ENCODE peak calls at places on chromosomes 1 and 21, in five cellular contexts. E is prostate gland; M is HCT116; Y is heart left ventricle; J is CD8-positive, alpha-beta T cell. I is an unnamed sample. For H3K27me3, the result is how much of the 10 kb centered on the place peaks cover.

GRCh38 chr21:16752109-16752508 is 760.7 kb upstream of the CXADR start:
- DNase-seq in E (no peak), M (no peak), Y (no peak), J (no peak), I (no peak)

GRCh38 chr1:231235526-231235925 is 5.5 kb upstream of the GNPAT start:
- DNase-seq in M (no peak), J (no peak), E (no peak), Y (no peak), I (no peak)

GRCh38 chr1:48882020-48882419 is 105.3 kb upstream of the BEND5 start:
- DNase-seq in Y (no peak), M (no peak), J (no peak), E (no peak), I (no peak)

GRCh38 chr1:161313554-161314200 is 504 bp upstream of the SDHC start:
- DNase-seq in E (no peak), Y (no peak), M (no peak), J (no peak), I (no peak)

GRCh38 chr1:96409087-96409486 is 312.5 kb upstream of the PTBP2 start:
- DNase-seq in J (no peak), Y (peak), M (no peak), E (no peak), I (no peak)

GRCh38 chr1:116067564-116067887 is 43.7 kb upstream of the MAB21L3 start:
- DNase-seq in J (no peak), Y (peak), M (no peak), E (no peak), I (no peak)

GRCh38 chr1:10640079-10640578 is 156.3 kb downstream of the CASZ1 start:
- DNase-seq in J (no peak), E (no peak), Y (peak), M (no peak), I (no peak)

GRCh38 chr1:32947669-32948068 is 16.9 kb downstream of the RNF19B start:
- DNase-seq in M (no peak), J (no peak), E (no peak), Y (no peak), I (no peak)

GRCh38 chr1:22536506-22536905 is 26.8 kb upstream of the EPHA8 start:
- DNase-seq in Y (no peak), M (no peak), J (no peak), E (no peak), I (no peak)

GRCh38 chr1:147292012-147292411 is 49.5 kb downstream of the CHD1L start:
- DNase-seq in Y (no peak), E (no peak), J (no peak), M (no peak), I (peak)

GRCh38 chr1:74590288-74590687 is 77.9 kb upstream of the LRRC53 start:
- DNase-seq in E (no peak), M (no peak), J (no peak), Y (no peak), I (no peak)

GRCh38 chr1:44603718-44604117 is 70.6 kb downstream of the TMEM53 start:
- DNase-seq in M (no peak), J (no peak), Y (no peak), E (no peak), I (no peak)

DNA sequence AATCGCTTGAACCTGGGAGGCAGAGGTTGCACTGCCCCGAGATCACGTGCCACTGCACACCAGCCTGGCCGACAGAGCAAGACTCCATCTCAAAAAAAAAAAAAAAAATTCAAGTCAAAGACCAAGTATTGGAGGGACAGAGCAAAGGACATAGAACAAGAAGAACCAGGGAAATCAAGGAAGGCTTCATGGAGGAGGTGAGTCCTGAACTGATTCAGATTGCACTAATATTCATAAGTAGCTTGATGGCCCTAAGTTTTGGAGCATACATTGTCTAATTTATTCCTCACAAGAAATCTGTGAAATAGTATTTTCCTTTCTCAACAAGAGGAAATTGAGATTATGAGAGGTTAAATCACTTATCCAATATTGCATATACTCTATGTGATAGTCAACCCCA is 3.9 kb upstream of the PRR9 start:
- DNase-seq in E (no peak), J (no peak), Y (no peak), M (no peak), I (no peak)
- H3K27me3 ChIP-seq in E (under half), J (under half), Y (under half), M (half or more), I (under half)

GRCh38 chr1:155124503-155125463 is 2.9 kb upstream of the EFNA1 start:
- DNase-seq in J (no peak), E (no peak), Y (no peak), M (no peak), I (no peak)

GRCh38 chr1:155123801-155124200 is 3.9 kb upstream of the EFNA1 start:
- DNase-seq in M (no peak), E (no peak), J (no peak), Y (no peak), I (no peak)

GRCh38 chr1:155120253-155120652 is 7.4 kb upstream of the EFNA1 start:
- DNase-seq in Y (no peak), M (no peak), J (no peak), E (peak), I (no peak)

GRCh38 chr1:155121249-155121648 is 6.4 kb upstream of the EFNA1 start:
- DNase-seq in M (no peak), Y (no peak), E (no peak), J (no peak), I (no peak)

DNA sequence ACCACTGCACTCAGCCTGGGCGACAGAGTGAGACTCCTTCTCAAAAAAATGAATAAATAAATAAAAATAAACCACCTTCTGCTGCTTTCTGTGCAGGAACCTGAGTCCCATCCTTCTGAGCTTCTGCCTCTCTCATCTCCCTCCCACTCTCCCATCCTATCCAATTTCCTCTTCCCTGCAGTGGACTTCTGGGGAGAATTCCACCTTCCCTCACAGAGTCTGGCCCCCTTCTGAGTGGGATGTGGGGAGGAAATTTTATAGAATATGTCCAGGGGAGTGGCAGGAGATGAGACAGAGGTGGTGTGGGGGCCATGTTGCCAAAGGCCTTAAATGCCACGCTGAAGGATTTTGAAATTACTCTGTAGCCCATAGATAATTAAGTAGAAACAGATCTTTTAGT is 5.4 kb upstream of the EFNA1 start:
- DNase-seq in E (no peak), M (no peak), J (no peak), Y (no peak), I (no peak)
- H3K27me3 ChIP-seq in E (under half), M (under half), J (under half), Y (under half), I (half or more)

DNA sequence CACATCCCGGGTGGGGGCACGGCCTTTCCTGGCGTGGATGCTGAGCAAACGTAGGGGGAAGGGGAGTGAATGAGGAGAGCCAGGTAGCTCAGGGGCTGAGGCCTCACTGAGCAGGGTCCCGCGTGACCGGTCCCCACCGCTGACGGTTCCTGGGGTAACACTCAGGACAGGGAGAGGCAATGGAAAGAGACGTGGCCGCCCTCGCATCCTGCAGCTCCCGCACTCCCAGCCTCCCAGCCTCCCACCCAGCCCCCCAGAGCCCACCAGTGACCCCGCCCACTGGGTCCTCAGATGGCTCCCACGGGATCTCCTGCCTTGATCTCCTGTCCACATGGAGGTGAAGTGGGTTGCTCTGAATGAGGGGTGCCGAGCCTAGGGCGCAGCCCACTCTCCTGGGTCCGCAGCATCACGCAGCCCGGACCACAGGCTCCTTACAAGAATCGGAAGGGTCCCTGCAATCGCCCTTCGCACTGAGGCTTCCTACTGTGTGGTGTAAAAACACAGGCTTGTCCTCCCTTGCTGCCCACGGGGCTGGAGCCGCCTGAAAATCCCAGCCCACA is 2.4 kb downstream of the TSPEAR start:
- DNase-seq in M (no peak), Y (no peak), E (no peak), J (no peak), I (no peak)
- H3K27me3 ChIP-seq in M (under half), Y (under half), E (under half), J (half or more), I (half or more)

GRCh38 chr1:224619209-224619608 is 3.1 kb downstream of the CNIH3 start:
- DNase-seq in Y (no peak), M (no peak), J (no peak), E (no peak), I (no peak)
- H3K27me3 ChIP-seq in Y (under half), M (under half), J (under half), E (under half), I (under half)

DNA sequence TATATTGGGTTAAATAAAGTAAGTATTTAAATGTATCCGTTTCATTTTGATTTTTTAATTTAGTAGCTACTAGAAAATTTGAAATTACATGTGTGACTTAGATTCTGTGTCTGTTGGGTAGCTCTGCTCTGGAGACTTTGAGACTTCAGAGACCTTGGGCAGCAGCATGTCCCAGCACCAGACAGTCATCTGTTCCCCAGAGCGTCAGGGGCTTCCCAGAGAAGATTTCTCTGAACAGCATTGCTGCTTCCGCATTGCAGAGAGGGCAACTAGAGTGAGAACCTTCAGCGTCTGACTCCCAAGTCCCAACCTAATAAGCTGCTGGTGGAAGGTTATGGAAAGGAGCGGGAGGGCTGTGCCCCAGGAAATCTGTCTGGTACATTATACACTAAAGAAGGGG is 6.6 kb downstream of the LINGO4 start:
- DNase-seq in M (no peak), J (no peak), E (no peak), Y (no peak), I (no peak)
- H3K27me3 ChIP-seq in M (under half), J (under half), E (under half), Y (under half), I (half or more)

GRCh38 chr21:26952274-26953066 is 14.4 kb downstream of the ADAMTS5 start:
- DNase-seq in E (no peak), J (no peak), M (no peak), Y (no peak), I (no peak)

GRCh38 chr21:26946744-26947446 is 20.0 kb downstream of the ADAMTS5 start:
- DNase-seq in Y (no peak), E (no peak), M (no peak), J (no peak), I (no peak)

GRCh38 chr21:26949830-26950229 is 17.1 kb downstream of the ADAMTS5 start:
- DNase-seq in E (no peak), M (no peak), Y (no peak), J (no peak), I (no peak)

GRCh38 chr21:26945916-26946315 is 21.0 kb downstream of the ADAMTS5 start:
- DNase-seq in E (no peak), M (no peak), Y (peak), J (no peak), I (no peak)

DNA sequence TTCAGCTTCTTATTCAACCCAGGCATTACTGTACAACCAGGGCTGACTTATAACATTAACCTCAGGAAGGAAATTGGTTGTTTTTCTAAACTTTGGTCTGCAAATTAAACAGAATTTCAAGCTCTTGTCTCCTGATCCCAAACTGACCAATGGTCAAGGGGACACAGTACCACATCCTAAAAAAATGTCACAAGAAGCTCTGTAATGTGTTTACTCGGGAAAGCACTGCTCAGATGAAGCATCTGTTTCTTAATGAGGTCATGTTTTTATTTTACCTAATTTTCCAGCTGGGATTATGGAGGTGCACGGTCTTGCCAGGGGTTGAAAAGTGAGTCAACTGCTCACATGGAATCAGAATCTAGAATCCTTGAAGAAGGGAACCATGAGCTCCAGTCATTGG is 18.7 kb downstream of the ADAMTS5 start:
- DNase-seq in Y (no peak), E (no peak), J (no peak), M (no peak), I (no peak)
- H3K27me3 ChIP-seq in Y (under half), E (under half), J (under half), M (under half), I (under half)

DNA sequence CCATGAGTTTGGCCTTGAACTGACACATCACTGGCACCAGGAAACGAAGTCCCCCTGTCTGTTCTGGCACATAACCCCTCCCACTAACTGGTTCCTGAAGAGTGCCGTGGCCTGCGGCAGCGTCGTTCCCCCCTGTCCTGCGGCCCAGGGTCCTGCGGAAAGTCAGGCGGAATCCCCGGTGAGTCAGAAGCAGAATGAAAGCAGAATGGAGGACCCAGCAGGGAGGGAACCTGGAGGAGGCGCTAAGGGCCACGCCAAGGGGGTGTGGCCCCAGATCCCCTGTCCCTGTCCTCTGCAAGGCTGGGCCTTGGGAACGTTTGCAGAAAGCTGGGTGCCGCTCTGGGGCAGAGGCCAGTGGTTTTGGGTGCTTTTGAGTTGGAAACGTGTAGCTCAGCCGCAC is 36.0 kb downstream of the TP73 start:
- DNase-seq in J (no peak), E (no peak), M (no peak), Y (no peak), I (no peak)
- H3K27me3 ChIP-seq in J (under half), E (under half), M (under half), Y (under half), I (under half)

DNA sequence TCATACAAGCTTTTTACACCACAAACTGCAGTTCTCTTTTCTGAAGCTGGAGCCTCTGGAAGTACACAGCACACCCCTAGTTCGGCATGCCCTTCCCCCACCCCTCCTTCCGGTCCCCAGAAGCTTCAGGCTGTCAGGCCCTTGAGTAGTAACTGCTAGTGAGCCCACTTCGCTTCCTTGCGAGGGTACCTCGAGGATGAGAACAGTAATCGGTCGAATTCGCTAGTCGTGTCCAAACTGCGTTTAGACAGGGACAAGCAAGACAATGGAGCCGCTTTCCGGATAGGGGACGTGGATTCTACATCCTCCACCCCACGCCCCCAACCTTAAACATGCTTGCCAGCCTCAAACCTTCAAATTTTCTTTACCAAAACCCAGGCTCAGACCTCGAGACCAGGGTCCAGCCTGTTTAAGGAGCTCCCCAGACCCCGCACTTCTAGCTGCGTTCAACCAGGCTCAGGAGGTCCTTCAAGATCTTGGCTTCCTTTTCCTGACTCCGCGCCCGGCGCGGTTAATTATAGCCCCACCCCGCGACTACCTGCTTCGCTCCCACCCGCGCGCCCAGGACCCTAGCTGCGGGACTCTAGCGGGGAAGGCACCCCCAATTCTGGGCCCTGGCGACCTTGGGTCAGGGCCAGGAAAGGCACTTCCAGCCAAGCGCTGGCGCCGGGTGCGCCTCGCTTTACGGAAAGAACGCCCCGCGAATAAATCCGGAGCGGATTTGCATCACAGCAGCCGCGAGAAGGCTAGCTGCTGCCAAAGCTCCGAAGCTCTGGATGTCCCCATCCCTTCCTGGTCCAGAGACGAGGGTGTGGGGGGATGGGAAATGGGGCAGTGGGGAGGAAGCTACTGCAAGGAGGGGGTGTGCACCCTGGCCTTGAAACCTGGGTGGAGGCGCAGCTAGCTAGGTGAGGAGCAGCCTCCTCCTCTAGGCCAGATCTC is 8.1 kb upstream of the TSPAN1 start:
- DNase-seq in M (no peak), E (no peak), Y (peak), J (peak), I (no peak)
- H3K27me3 ChIP-seq in M (under half), E (under half), Y (under half), J (under half), I (under half)

GRCh38 chr1:69203166-69203565 is 364.6 kb upstream of the LRRC7 start:
- DNase-seq in M (no peak), J (no peak), Y (no peak), E (no peak), I (no peak)
- H3K27me3 ChIP-seq in M (under half), J (under half), Y (under half), E (under half), I (under half)